ENCODE peak calls at places on chromosomes 7 and 10, in five cellular contexts. X, T, P, G and B are unnamed samples.

GRCh38 chr7:53350241-53350640 is 314.8 kb downstream of the POM121L12 start:
- DNase-seq in X (peak; percentile 41), T (peak; percentile 27), P (no peak), G (no peak), B (no peak)

GRCh38 chr7:106185719-106186118 is 73.6 kb upstream of the SYPL1 start:
- DNase-seq in X (no peak), T (no peak), P (no peak), G (no peak), B (no peak)

GRCh38 chr7:107579881-107580715 is at the start of gene BCAP29:
- DNase-seq in X (peak; percentile 9), T (peak; percentile 81), P (peak; percentile 39), G (peak; percentile 64), B (peak; percentile 4)

GRCh38 chr10:69057261-69057950 is 30.5 kb upstream of the SRGN start:
- DNase-seq in X (no peak), T (peak; percentile 39), P (no peak), G (no peak), B (no peak)

GRCh38 chr7:132049462-132050304 is 493.3 kb upstream of the PODXL start:
- DNase-seq in X (no peak), T (peak; percentile 58), P (no peak), G (peak; percentile 37), B (no peak)

GRCh38 chr10:644943-645334 is 44.5 kb downstream of the DIP2C start:
- DNase-seq in X (no peak), T (peak; percentile 3), P (no peak), G (no peak), B (no peak)

GRCh38 chr10:15504101-15504840 is 133.2 kb upstream of the FAM171A1 start:
- DNase-seq in X (no peak), T (no peak), P (no peak), G (no peak), B (no peak)

GRCh38 chr7:43135129-43135528 is 22.7 kb downstream of the HECW1 start:
- DNase-seq in X (no peak), T (no peak), P (no peak), G (no peak), B (no peak)

GRCh38 chr7:5528815-5529442 is 105.3 kb upstream of the TNRC18 start:
- DNase-seq in X (no peak), T (no peak), P (peak; percentile 39), G (no peak), B (no peak)

GRCh38 chr7:155198206-155198892 is 99.3 kb upstream of the INSIG1 start:
- DNase-seq in X (no peak), T (no peak), P (no peak), G (no peak), B (no peak)

GRCh38 chr7:94547128-94547527 is 37.5 kb downstream of the CASD1 start:
- DNase-seq in X (no peak), T (no peak), P (no peak), G (no peak), B (no peak)

GRCh38 chr7:150831851-150832250 is 20.5 kb upstream of the AOC1 start:
- DNase-seq in X (no peak), T (no peak), P (no peak), G (no peak), B (no peak)

GRCh38 chr10:127135844-127136577 is 60.4 kb downstream of the INSYN2A start:
- DNase-seq in X (no peak), T (no peak), P (no peak), G (no peak), B (no peak)

GRCh38 chr7:167087-167855 is 25.1 kb upstream of the FAM20C start:
- DNase-seq in X (no peak), T (no peak), P (no peak), G (no peak), B (no peak)

GRCh38 chr7:42380411-42380810 is 143.4 kb upstream of the GLI3 start:
- DNase-seq in X (no peak), T (no peak), P (no peak), G (no peak), B (no peak)

GRCh38 chr7:55070839-55071238 is 52.0 kb downstream of the EGFR start:
- DNase-seq in X (no peak), T (no peak), P (no peak), G (no peak), B (no peak)

GRCh38 chr10:62688971-62689700 is 115.4 kb upstream of the ADO start:
- DNase-seq in X (no peak), T (no peak), P (no peak), G (no peak), B (no peak)

DNA sequence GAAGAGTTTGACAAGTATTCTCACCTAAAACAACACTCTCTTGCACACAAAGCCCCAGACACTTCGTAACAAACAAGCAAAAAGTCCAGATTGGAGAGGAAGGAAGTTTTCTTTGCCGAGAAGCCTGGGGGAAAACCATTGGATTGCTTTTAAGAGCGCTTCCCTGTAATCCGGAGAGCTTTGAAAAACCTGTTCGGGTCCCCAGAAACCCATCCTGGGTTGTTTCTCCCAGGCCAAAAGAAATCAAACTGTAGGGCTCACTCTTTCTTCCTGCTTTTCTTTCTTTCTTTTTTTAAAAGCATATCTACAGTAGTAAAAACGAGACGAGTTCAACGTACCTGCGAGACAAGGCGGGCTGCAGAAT is 655 bp downstream of the SP8 start:
- DNase-seq in X (no peak), T (no peak), P (no peak), G (no peak), B (no peak)
- H3K27ac ChIP-seq in X (no peak overlapping the region), T (no peak overlapping the region), P (no peak overlapping the region), G (no peak overlapping the region), B (no peak overlapping the region)

GRCh38 chr7:92836489-92837213 is at the start of gene CDK6:
- DNase-seq in X (no peak), T (peak; percentile 79), P (peak; percentile 41), G (peak; percentile 56), B (no peak)
- TF ChIP-seq POLR2A in X (no peak), T (no peak), P (no peak), G (no peak), B (peak; percentile 24)

GRCh38 chr10:46297406-46298204 is 10.8 kb downstream of the ANTXRL start:
- DNase-seq in X (no peak), T (peak; percentile 3), P (peak; percentile 3), G (no peak), B (no peak)
- H3K4me3 ChIP-seq in X (no peak overlapping the region), T (no peak overlapping the region), P (no peak overlapping the region), G (no peak overlapping the region), B (no peak overlapping the region)

GRCh38 chr7:28957822-28958234 is 302 bp downstream of the TRIL start:
- DNase-seq in X (no peak), T (no peak), P (no peak), G (no peak), B (no peak)
- H3K27ac ChIP-seq in X (no peak overlapping the region), T (peak overlapping the region; percentile 69), P (peak overlapping the region; percentile 94), G (no peak overlapping the region), B (peak overlapping the region; percentile 84)